ENCODE peak calls at places on chromosomes 5 and 9, in five cellular contexts. I, C, W, P and E are unnamed samples. For H3K27me3, the result is how much of the 10 kb centered on the place peaks cover.

GRCh38 chr9:114059047-114059803 is 18.9 kb downstream of the AMBP start:
- DNase-seq in P (no peak), I (peak), C (peak), W (no peak), E (peak)

GRCh38 chr9:136119259-136120118 is 814 bp upstream of the TMEM250 start:
- DNase-seq in W (no peak), P (peak), C (no peak), I (no peak), E (no peak)

GRCh38 chr9:6549106-6549505 is 96.4 kb downstream of the GLDC start:
- DNase-seq in P (peak), W (peak), I (no peak), C (no peak), E (no peak)

GRCh38 chr5:39202594-39203290 is 16.6 kb downstream of the FYB1 start:
- DNase-seq in P (no peak), W (no peak), I (no peak), C (no peak), E (no peak)

GRCh38 chr5:149011731-149012130 is 51.1 kb downstream of the SH3TC2 start:
- DNase-seq in C (no peak), W (no peak), P (no peak), I (no peak), E (no peak)

GRCh38 chr5:44952376-44952775 is 143.6 kb downstream of the MRPS30 start:
- DNase-seq in W (no peak), C (no peak), I (no peak), P (peak), E (no peak)

GRCh38 chr5:90386099-90386710 is 23.4 kb downstream of the CETN3 start:
- DNase-seq in I (no peak), P (no peak), C (no peak), W (no peak), E (no peak)

GRCh38 chr9:133101356-133102189 is 19.5 kb downstream of the RALGDS start:
- DNase-seq in W (no peak), I (peak), P (no peak), C (peak), E (peak)

GRCh38 chr9:4620046-4620765 is 41.9 kb upstream of the PLPP6 start:
- DNase-seq in C (no peak), P (peak), I (no peak), W (no peak), E (no peak)

GRCh38 chr5:143772621-143773020 is 39.3 kb upstream of the HMHB1 start:
- DNase-seq in W (no peak), I (no peak), P (no peak), C (no peak), E (no peak)

GRCh38 chr5:179227578-179228311 is 117.5 kb downstream of the ADAMTS2 start:
- DNase-seq in C (no peak), W (no peak), P (no peak), I (peak), E (peak)

GRCh38 chr9:130053504-130054427 is at the start of gene GPR107:
- DNase-seq in C (peak), W (peak), P (peak), I (peak), E (peak)

GRCh38 chr9:108212179-108212578 is 643.6 kb downstream of the ACTL7B start:
- DNase-seq in P (no peak), W (no peak), C (no peak), I (no peak), E (no peak)

GRCh38 chr9:133423216-133423615 is 1.0 kb downstream of the ADAMTS13 start:
- DNase-seq in W (no peak), I (no peak), P (no peak), C (no peak), E (no peak)

GRCh38 chr5:126000533-126000932 is 422.7 kb upstream of the GRAMD2B start:
- DNase-seq in W (no peak), P (no peak), I (no peak), C (no peak), E (no peak)

GRCh38 chr9:69976165-69976564 is 67.5 kb upstream of the MAMDC2 start:
- DNase-seq in C (no peak), W (no peak), P (no peak), I (no peak), E (no peak)

GRCh38 chr5:157167219-157167621 is 1.2 kb upstream of the GARIN3 start:
- DNase-seq in W (no peak), C (no peak), P (peak), I (no peak), E (no peak)

GRCh38 chr5:41408676-41409443 is 101.5 kb downstream of the PLCXD3 start:
- DNase-seq in W (no peak), C (no peak), P (no peak), I (no peak), E (no peak)

GRCh38 chr5:96203761-96204160 is 229.3 kb downstream of the PCSK1 start:
- DNase-seq in I (no peak), P (no peak), C (no peak), W (no peak), E (no peak)

GRCh38 chr5:163789870-163790269 is 284.5 kb downstream of the MAT2B start:
- DNase-seq in P (no peak), I (no peak), C (no peak), W (no peak), E (no peak)

GRCh38 chr9:95762322-95762721 is 113.2 kb upstream of the ERCC6L2 start:
- DNase-seq in I (no peak), W (no peak), P (no peak), C (no peak), E (no peak)

GRCh38 chr9:110655723-110656641 is 12.6 kb upstream of the MUSK start:
- DNase-seq in P (no peak), W (no peak), I (no peak), C (no peak), E (no peak)

GRCh38 chr5:169164481-169164925 is 136.4 kb downstream of the SLIT3 start:
- DNase-seq in P (peak), I (no peak), C (no peak), W (peak), E (no peak)

GRCh38 chr9:131095666-131096489 is 453 bp upstream of the AIF1L start:
- DNase-seq in I (no peak), C (peak), P (peak), W (peak), E (no peak)

GRCh38 chr9:116238225-116238624 is 84.6 kb downstream of the PAPPA start:
- DNase-seq in P (no peak), I (no peak), W (no peak), C (no peak), E (no peak)

GRCh38 chr9:32351845-32352244 is 32.6 kb upstream of the ACO1 start:
- DNase-seq in W (no peak), I (no peak), C (no peak), P (peak), E (no peak)

GRCh38 chr9:124412228-124412575 is 3.0 kb downstream of the PSMB7 start:
- DNase-seq in W (no peak), I (no peak), C (no peak), P (no peak), E (no peak)

GRCh38 chr9:94864183-94864582 is 137.7 kb downstream of the AOPEP start:
- DNase-seq in P (no peak), C (no peak), W (no peak), I (no peak), E (no peak)

GRCh38 chr5:50702615-50703325 is 36.3 kb downstream of the PARP8 start:
- DNase-seq in I (no peak), W (no peak), C (no peak), P (no peak), E (no peak)

GRCh38 chr5:82265052-82265451 is 13.1 kb downstream of the RPS23 start:
- DNase-seq in W (no peak), C (no peak), I (no peak), P (no peak), E (no peak)

GRCh38 chr9:92947268-92948031 is at the start of gene FGD3:
- DNase-seq in C (no peak), P (peak), W (no peak), I (no peak), E (peak)

GRCh38 chr5:91266184-91266705 is 116.9 kb downstream of the ARRDC3 start:
- DNase-seq in P (no peak), I (no peak), W (no peak), C (no peak), E (no peak)

GRCh38 chr9:130607640-130608420 is 28.5 kb downstream of the FUBP3 start:
- DNase-seq in W (no peak), C (no peak), I (no peak), P (no peak), E (no peak)

GRCh38 chr5:134440185-134440755 is 28.6 kb upstream of the CDKN2AIPNL start:
- DNase-seq in C (no peak), P (no peak), I (no peak), W (no peak), E (peak)

GRCh38 chr9:121233906-121234901 is 32.5 kb upstream of the RAB14 start:
- DNase-seq in W (no peak), I (no peak), C (no peak), P (no peak), E (no peak)

DNA sequence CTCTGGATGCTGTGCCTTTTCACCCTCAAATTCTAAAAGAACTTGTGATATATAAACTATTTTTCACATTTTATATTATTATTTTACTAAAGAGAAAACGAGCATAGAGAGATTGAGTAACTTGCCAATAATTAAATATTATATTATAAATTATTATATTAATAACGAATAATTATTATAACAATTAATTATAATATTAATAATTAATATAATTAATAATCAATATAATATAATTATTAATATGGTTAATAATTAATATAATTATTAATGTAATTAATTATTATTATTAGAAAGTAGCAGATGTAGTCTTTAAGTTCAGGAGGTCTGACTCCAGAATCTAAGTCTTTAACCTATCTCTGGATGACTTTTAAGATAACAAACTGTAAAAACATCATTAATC is 20.1 kb downstream of the OR2Y1 start:
- DNase-seq in I (no peak), W (no peak), P (no peak), C (no peak), E (no peak)
- H3K27me3 ChIP-seq in I (under half), W (under half), P (under half), C (under half), E (under half)

GRCh38 chr5:1011226-1011631 is 2.6 kb downstream of the NKD2 start:
- DNase-seq in P (peak), I (peak), W (no peak), C (peak), E (peak)
- H3K27me3 ChIP-seq in P (half or more), I (half or more), W (under half), C (under half), E (under half)

GRCh38 chr5:171409164-171410136 is 10.0 kb upstream of the FGF18 start:
- DNase-seq in C (no peak), P (no peak), W (no peak), I (no peak), E (no peak)

GRCh38 chr5:171416160-171417049 is 3.0 kb upstream of the FGF18 start:
- DNase-seq in C (no peak), P (no peak), I (no peak), W (no peak), E (no peak)

GRCh38 chr5:171415115-171415730 is 4.2 kb upstream of the FGF18 start:
- DNase-seq in C (no peak), P (no peak), I (no peak), W (no peak), E (no peak)

GRCh38 chr5:171412186-171412585 is 7.3 kb upstream of the FGF18 start:
- DNase-seq in W (no peak), I (no peak), C (no peak), P (no peak), E (no peak)

GRCh38 chr5:171413153-171413910 is 6.1 kb upstream of the FGF18 start:
- DNase-seq in W (no peak), C (no peak), P (no peak), I (no peak), E (no peak)
- H3K27me3 ChIP-seq in W (under half), C (under half), P (under half), I (under half), E (under half)

DNA sequence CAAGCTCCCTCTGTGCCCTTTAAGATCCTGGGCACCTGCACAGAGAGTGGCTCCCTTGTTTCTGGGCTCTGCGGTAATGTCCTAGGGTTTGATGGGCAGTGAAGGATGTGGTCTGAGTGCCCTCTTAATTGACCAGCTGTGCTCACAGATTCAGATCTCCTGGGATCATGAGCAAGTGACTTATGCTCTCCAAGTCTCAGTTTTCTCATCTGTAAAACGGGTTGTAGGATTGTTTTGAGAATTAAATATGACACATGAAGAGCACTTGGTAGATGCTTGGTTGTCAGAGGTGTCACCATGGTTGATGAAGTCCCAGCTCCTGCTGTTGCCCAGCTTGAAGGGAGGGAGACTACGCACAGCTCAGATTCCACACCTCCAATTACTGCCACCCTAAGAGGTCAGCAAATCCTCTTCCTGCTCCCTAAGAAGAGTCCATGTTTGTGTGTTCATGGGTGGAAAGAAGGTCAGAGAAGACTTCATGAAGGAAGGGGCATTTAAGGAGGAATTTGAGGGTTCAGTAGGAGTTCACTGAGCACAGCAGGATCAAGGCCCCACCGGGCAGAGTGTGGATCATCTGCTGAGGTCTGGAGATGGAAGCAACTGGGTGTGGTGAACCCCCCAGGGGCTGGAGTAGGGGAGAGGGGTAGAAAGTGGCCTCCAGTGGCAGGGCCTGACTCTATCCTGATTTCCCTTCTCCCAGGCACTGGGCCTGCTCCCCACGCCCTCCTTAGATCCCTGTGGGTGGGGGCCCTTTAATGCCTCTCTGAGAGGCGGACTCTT is 1.4 kb upstream of the PSD2 start:
- DNase-seq in I (peak), C (no peak), W (no peak), P (no peak), E (no peak)
- H3K27me3 ChIP-seq in I (under half), C (under half), W (under half), P (half or more), E (under half)